ENCODE peak calls at places on chromosome 20, in six cellular contexts. Y is neuronal stem cell, K is IMR-90, H is H9, N is H1, C is mesenchymal stem cell. B is an unnamed sample.

GRCh38 chr20:35117148-35117547 is 24.5 kb upstream of the TRPC4AP start:
- DNase-seq in H (no peak), K (peak), Y (no peak), N (no peak), C (peak), B (no peak)

GRCh38 chr20:44186674-44187053 is 324 bp downstream of the JPH2 start:
- DNase-seq in H (no peak), K (no peak), C (no peak), Y (no peak), N (no peak), B (no peak)

GRCh38 chr20:8515810-8516435 is 383.9 kb downstream of the PLCB1 start:
- DNase-seq in K (no peak), Y (no peak), C (no peak), N (no peak), H (no peak), B (no peak)

GRCh38 chr20:44402391-44403193 is 47.1 kb downstream of the HNF4A start:
- DNase-seq in K (no peak), Y (no peak), C (no peak), H (no peak), N (no peak), B (no peak)

GRCh38 chr20:57071283-57071701 is 195.1 kb downstream of the BMP7 start:
- DNase-seq in N (no peak), H (peak), Y (no peak), K (no peak), C (peak), B (peak)

GRCh38 chr20:47306095-47306494 is 50.4 kb downstream of the ZMYND8 start:
- DNase-seq in K (no peak), N (no peak), H (no peak), C (no peak), Y (no peak), B (no peak)

GRCh38 chr20:61835301-61835700 is 230.4 kb downstream of the TAF4 start:
- DNase-seq in C (no peak), K (no peak), H (no peak), Y (no peak), N (no peak), B (no peak)

GRCh38 chr20:40754372-40754943 is 65.4 kb upstream of the MAFB start:
- DNase-seq in C (peak), K (no peak), N (no peak), H (no peak), Y (no peak), B (no peak)

GRCh38 chr20:49850463-49851233 is 38.0 kb downstream of the SLC9A8 start:
- DNase-seq in K (no peak), N (no peak), H (no peak), C (peak), Y (no peak), B (no peak)

GRCh38 chr20:14055127-14055742 is 59.9 kb downstream of the MACROD2 start:
- DNase-seq in N (no peak), C (peak), H (no peak), K (peak), Y (peak), B (peak)

GRCh38 chr20:20694591-20694990 is 17.9 kb downstream of the RALGAPA2 start:
- DNase-seq in Y (no peak), K (no peak), C (no peak), N (no peak), H (no peak), B (no peak)
- H2BK15ac ChIP-seq in Y (no peak), K (no peak), C (no peak), N (no peak), H (no peak), B (no peak)

DNA sequence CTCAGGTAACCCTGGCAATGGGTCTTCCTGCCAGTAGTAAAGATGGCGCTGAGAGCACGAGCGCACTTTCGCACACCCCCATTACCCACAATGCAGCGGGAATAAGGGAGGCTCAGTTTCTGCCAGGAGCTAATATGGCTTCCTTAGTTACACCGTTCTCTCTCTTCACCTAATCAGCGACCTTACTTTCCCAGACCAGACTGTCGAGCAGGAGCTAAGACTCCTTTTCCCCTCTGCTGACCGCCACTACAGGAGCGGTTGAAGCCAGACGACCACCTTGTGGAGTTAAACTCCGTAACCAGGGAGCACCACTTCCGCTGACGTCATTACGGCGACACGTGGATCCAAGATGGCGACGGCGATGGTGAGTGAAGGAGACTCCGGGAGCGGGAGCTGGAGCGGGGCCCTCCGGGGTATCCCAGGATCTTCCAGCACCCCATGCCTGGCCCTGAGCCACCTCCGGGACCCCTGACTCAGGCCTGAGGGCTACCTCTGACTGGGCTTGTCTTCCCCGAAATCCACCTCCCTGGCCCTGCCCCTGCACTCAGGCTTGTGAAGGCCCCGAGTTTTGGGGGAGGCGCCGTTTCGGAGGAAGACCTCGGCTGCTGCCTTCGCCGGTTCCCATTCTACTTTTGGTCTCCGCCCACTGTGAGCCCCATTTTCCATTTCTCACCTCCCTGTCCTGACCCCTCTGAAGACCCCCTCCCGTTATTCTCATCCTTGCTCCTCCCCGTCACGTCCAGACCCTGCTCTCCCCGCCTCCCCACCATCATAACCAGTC is at the start of gene TM9SF4:
- DNase-seq in K (peak), Y (peak), N (peak), C (peak), H (peak), B (peak)
- H2BK15ac ChIP-seq in K (peak), Y (no peak), N (peak), C (peak), H (no peak), B (no peak)

GRCh38 chr20:48691523-48691922 is 136.3 kb downstream of the PREX1 start:
- DNase-seq in H (no peak), Y (no peak), C (no peak), N (no peak), K (peak), B (no peak)

GRCh38 chr20:48690888-48691287 is 136.9 kb downstream of the PREX1 start:
- DNase-seq in K (peak), C (no peak), H (no peak), N (no peak), Y (no peak), B (no peak)

GRCh38 chr20:48689388-48689787 is 138.4 kb downstream of the PREX1 start:
- DNase-seq in Y (no peak), H (no peak), C (no peak), N (no peak), K (no peak), B (no peak)

GRCh38 chr20:48688579-48688978 is 139.2 kb downstream of the PREX1 start:
- DNase-seq in C (no peak), H (no peak), Y (no peak), K (no peak), N (no peak), B (no peak)

DNA sequence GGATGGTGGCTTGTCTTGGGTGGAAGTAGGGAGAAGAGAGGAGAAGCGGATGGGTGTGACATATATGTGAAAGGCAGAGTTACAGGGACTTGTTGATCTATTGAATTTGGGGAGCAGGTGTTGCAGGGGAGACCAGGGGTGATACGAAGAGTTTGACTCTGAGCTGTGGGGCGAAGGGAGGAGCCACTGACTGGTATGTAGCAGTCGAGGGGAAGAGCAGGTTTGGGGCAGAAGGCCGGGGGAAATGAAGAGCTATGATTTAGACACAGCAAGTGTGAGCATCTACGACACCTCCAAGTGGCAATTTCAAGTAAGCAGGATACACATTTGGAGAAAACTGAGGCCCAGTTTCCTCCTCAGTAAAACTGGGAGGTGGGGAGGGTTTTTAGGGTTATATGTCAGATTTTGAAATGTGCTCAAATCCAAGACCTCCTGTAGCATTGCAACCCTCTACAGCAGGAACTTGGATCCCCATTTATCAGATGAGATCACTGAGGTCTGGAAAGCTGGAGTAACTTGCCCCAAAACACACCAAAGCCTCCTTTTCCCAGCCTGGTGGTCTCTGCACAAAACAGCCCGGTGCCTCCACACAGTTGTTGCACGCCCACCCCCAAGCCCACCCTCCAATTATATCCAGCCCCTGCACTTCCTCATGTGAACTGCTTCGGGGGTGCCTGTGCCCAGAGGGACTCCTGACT is 137.8 kb downstream of the PREX1 start:
- DNase-seq in N (no peak), H (no peak), Y (no peak), K (no peak), C (no peak), B (no peak)
- H2BK15ac ChIP-seq in N (no peak), H (no peak), Y (no peak), K (no peak), C (no peak), B (no peak)

GRCh38 chr20:54176610-54177009 is 2.8 kb upstream of the CYP24A1 start:
- DNase-seq in Y (no peak), C (no peak), N (no peak), K (no peak), H (no peak), B (peak)

GRCh38 chr20:54174452-54175175 is 828 bp upstream of the CYP24A1 start:
- DNase-seq in K (no peak), N (no peak), H (no peak), Y (peak), C (no peak), B (peak)

GRCh38 chr20:54172532-54172855 is 1.3 kb downstream of the CYP24A1 start:
- DNase-seq in K (no peak), Y (no peak), H (no peak), N (no peak), C (no peak), B (no peak)

GRCh38 chr20:54172856-54173652 is 732 bp downstream of the CYP24A1 start:
- DNase-seq in H (peak), C (no peak), Y (peak), K (no peak), N (no peak), B (peak)

DNA sequence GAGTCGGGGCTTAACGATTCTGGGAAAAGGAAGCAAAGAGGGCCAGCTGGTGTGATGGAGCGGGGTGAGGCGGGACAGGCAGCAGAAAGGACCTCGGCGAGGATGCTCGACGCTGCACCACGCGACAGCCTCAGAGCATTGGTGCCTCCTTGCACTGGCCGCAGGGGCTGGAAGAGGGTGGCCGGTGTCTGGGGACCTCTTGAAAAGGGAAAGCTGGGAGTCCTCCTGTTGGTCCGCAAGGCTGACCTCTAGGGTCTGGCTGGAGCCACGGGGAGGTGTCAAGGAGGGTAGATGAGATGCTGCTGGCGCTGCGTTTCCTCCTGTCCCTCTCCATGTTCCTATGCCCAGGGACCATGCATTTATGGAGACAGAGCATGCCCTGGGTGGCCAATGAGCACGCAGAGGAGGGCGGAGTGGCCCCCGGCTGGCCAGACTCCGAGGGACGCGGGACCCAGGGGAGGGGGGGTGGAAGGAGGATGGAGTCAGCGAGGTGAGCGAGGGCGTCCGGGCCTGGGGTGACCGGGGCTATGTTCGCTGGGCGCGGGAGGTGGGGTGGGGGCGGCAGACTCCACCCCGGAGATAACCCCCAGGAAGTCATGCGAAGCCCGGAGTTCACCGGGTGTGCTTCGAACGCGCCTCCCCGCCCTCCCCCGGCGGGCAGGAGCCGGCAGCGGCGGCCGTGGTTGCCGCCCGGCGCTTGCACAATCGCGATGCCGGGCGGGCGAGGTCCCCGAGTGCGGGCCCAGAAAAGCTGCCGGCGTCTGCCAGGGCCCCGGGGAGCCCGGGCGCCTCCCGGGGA is at the start of gene CYP24A1:
- DNase-seq in H (peak), N (no peak), C (no peak), Y (peak), K (no peak), B (peak)
- H2BK15ac ChIP-seq in H (peak), N (no peak), C (no peak), Y (no peak), K (no peak), B (no peak)

GRCh38 chr20:10984899-10985298 is 311.1 kb upstream of the JAG1 start:
- DNase-seq in C (peak), Y (no peak), H (no peak), K (no peak), N (no peak), B (no peak)

GRCh38 chr20:10984294-10984693 is 310.5 kb upstream of the JAG1 start:
- DNase-seq in N (no peak), C (no peak), K (no peak), H (no peak), Y (no peak), B (no peak)

GRCh38 chr20:10987651-10988383 is 314.0 kb upstream of the JAG1 start:
- DNase-seq in Y (no peak), H (no peak), K (peak), N (no peak), C (no peak), B (no peak)

GRCh38 chr20:10986586-10986985 is 312.8 kb upstream of the JAG1 start:
- DNase-seq in C (no peak), K (peak), H (no peak), Y (no peak), N (no peak), B (no peak)

DNA sequence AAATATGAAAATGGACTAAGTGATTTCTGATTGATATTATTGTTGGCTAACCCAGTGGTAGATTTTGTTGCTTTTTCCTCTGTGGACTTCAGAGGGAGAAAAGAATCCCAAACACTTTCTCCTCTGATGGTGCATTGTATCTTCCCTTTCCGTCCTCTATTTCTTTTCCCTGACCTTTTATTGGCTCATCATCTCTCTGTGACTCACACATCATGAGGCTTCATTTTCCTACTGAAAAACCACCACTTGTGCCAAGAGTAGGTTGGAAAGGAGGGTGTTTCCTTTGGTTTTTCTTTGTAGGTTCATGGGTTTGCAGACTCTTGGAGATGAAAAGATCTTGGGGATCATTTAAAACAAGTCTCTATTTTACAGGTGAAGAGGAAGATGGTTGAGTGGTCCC is 311.7 kb upstream of the JAG1 start:
- DNase-seq in C (peak), N (no peak), Y (no peak), H (no peak), K (peak), B (no peak)
- H2BK15ac ChIP-seq in C (no peak), N (no peak), Y (no peak), H (no peak), K (no peak), B (no peak)

GRCh38 chr20:10699506-10699905 is 25.7 kb upstream of the JAG1 start:
- DNase-seq in C (no peak), Y (no peak), H (no peak), K (no peak), N (no peak), B (no peak)
- H2BK15ac ChIP-seq in C (no peak), Y (no peak), H (no peak), K (no peak), N (no peak), B (no peak)

DNA sequence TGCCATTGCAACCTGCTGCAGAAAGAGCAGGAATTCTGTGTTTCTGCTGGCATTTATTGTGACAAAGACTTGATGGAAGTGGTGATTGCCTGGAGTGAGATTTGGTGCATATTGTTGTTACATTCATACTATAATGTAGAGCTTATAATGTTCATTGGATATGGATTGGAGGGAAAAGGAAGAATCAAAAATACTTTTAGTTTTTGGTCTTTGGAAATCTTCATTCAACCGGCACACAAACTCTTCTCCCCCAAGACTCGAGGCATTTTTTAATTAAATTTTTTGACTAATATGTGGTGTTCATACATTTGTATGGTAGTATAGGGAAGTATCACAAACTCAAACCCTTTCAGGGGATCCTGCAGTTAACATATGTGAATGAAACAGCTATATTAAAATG is 380.8 kb downstream of the DOK5 start:
- DNase-seq in K (no peak), Y (no peak), N (no peak), C (no peak), H (no peak), B (no peak)
- H2BK15ac ChIP-seq in K (no peak), Y (no peak), N (no peak), C (no peak), H (no peak), B (no peak)

GRCh38 chr20:38473353-38473795 is 731 bp downstream of the RALGAPB start:
- DNase-seq in K (no peak), Y (no peak), C (peak), H (no peak), N (no peak), B (peak)

GRCh38 chr20:38471245-38471644 is 1.4 kb upstream of the RALGAPB start:
- DNase-seq in Y (no peak), H (no peak), K (no peak), N (no peak), C (no peak), B (no peak)

GRCh38 chr20:38472513-38473352 is at the start of gene RALGAPB:
- DNase-seq in Y (peak), H (peak), C (peak), K (peak), N (peak), B (peak)

GRCh38 chr20:38477747-38478146 is 5.1 kb downstream of the RALGAPB start:
- DNase-seq in C (no peak), K (no peak), H (no peak), Y (no peak), N (no peak), B (no peak)

DNA sequence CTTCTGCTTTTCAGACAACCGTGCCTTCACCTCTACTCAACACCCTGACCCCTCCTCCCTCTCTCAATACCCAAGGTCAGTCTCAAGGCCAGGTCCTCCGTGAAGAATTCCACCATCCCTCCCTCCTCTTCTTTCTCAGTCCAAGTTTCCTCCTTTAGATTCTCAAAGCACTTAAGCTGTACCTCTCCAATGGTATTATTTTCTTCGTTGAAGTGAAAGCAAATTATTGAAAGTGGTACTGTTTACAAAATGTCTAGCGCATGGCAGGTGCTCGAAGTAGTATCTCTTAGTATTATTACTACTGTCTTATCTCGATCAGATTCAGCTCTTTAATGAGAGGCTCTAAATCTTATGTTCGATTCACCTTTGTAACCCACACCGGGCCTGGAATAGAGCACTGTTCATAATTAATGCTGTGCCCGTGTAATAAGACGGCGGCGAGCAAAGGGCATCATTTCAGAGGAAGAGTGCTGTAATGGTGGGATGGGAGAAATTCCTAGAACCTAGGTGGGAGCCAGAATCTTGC is 593 bp upstream of the RALGAPB start:
- DNase-seq in N (no peak), Y (no peak), K (no peak), H (no peak), C (no peak), B (no peak)
- H2BK15ac ChIP-seq in N (no peak), Y (no peak), K (no peak), H (no peak), C (no peak), B (no peak)

GRCh38 chr20:39107741-39108140 is 145.6 kb downstream of the DHX35 start:
- DNase-seq in K (peak), Y (no peak), C (no peak), N (no peak), H (no peak), B (no peak)

GRCh38 chr20:39106791-39107190 is 144.6 kb downstream of the DHX35 start:
- DNase-seq in K (no peak), C (no peak), N (no peak), H (no peak), Y (no peak), B (no peak)

GRCh38 chr20:39105551-39105950 is 143.4 kb downstream of the DHX35 start:
- DNase-seq in N (no peak), Y (no peak), H (no peak), C (no peak), K (no peak), B (no peak)

GRCh38 chr20:39103732-39104131 is 141.6 kb downstream of the DHX35 start:
- DNase-seq in Y (no peak), C (no peak), H (no peak), K (no peak), N (no peak), B (no peak)

GRCh38 chr20:39103305-39103704 is 141.2 kb downstream of the DHX35 start:
- DNase-seq in C (no peak), N (no peak), H (no peak), K (no peak), Y (no peak), B (no peak)
- H2BK15ac ChIP-seq in C (no peak), N (no peak), H (no peak), K (no peak), Y (no peak), B (no peak)

B was measured in mesendoderm.